ENCODE peak calls at places on chromosomes 12 and 14, in nine cellular contexts. N is stimulated activated CD8-positive, alpha-beta memory T cell treated with anti-CD3 and anti-CD28 coated beads, Interleukin-4, amount 100 ng/mL, for 24 hours; M is spleen; D is adipocyte; K is fibroblast of pulmonary artery; S is GM04504; P is endothelial cell; Y is sciatic nerve; T is neural crest cell. I is an unnamed sample.

GRCh38 chr14:105912641-105913180 is 386.3 kb downstream of the TMEM121 start:
- DNase-seq in P (no peak), Y (no peak), M (peak), S (no peak), K (no peak), N (no peak), D (no peak), T (no peak), I (peak)

GRCh38 chr12:132772551-132772950 is 10.9 kb upstream of the ANKLE2 start:
- DNase-seq in S (no peak), D (no peak), M (peak), Y (no peak), K (no peak), T (no peak), N (no peak), P (no peak), I (no peak)

GRCh38 chr12:113056631-113057488 is at the start of gene DTX1:
- DNase-seq in Y (peak), N (peak), D (peak), M (peak), K (no peak), P (no peak), T (no peak), S (no peak), I (no peak)

GRCh38 chr12:51546102-51546501 is 44.9 kb upstream of the SCN8A start:
- DNase-seq in S (no peak), Y (no peak), P (no peak), D (no peak), N (no peak), M (no peak), T (no peak), K (no peak), I (no peak)

GRCh38 chr12:5561057-5561456 is 129.1 kb downstream of the NTF3 start:
- DNase-seq in D (no peak), M (no peak), P (no peak), S (no peak), K (no peak), N (no peak), T (no peak), Y (no peak), I (no peak)

GRCh38 chr12:122094735-122095561 is 16.4 kb downstream of the MLXIP start:
- DNase-seq in P (no peak), T (no peak), S (no peak), D (no peak), M (no peak), N (no peak), K (peak), Y (no peak), I (no peak)

GRCh38 chr14:88490168-88490567 is 64.6 kb downstream of the PTPN21 start:
- DNase-seq in S (no peak), N (no peak), Y (no peak), M (no peak), D (no peak), P (no peak), K (no peak), T (no peak), I (no peak)

GRCh38 chr14:104678901-104679705 is 10.3 kb upstream of the INF2 start:
- DNase-seq in N (no peak), M (peak), T (no peak), S (no peak), Y (no peak), P (no peak), D (no peak), K (no peak), I (peak)

GRCh38 chr12:113048716-113049127 is 7.8 kb upstream of the DTX1 start:
- DNase-seq in Y (peak), T (peak), P (peak), N (peak), M (no peak), D (peak), K (peak), S (peak), I (peak)

GRCh38 chr12:113253532-113254285 is 32.4 kb downstream of the TPCN1 start:
- DNase-seq in T (no peak), D (no peak), M (no peak), Y (no peak), S (no peak), P (no peak), K (no peak), N (no peak), I (no peak)

GRCh38 chr14:36521598-36522345 is 1.7 kb upstream of the NKX2-1 start:
- DNase-seq in Y (no peak), M (no peak), T (no peak), N (no peak), K (no peak), S (no peak), P (no peak), D (no peak), I (no peak)

GRCh38 chr14:90849787-90850444 is 33.7 kb upstream of the TTC7B start:
- DNase-seq in Y (no peak), N (no peak), K (no peak), M (no peak), P (no peak), D (no peak), T (no peak), S (no peak), I (no peak)

GRCh38 chr12:321606-322326 is 59.1 kb upstream of the SLC6A13 start:
- DNase-seq in P (no peak), M (no peak), K (peak), S (no peak), D (peak), Y (no peak), T (no peak), N (no peak), I (no peak)

GRCh38 chr12:79776111-79776510 is 85.3 kb upstream of the PAWR start:
- DNase-seq in S (no peak), T (no peak), K (peak), N (no peak), D (peak), Y (no peak), P (no peak), M (no peak), I (no peak)

GRCh38 chr14:22458737-22459136 is 130.3 kb downstream of the DAD1 start:
- DNase-seq in P (no peak), S (no peak), Y (no peak), K (no peak), M (no peak), D (no peak), T (no peak), N (no peak), I (no peak)

GRCh38 chr12:53268009-53268636 is at the start of gene ESPL1:
- DNase-seq in N (peak), S (peak), M (peak), T (peak), P (peak), K (peak), Y (peak), D (peak), I (peak)

GRCh38 chr14:99589031-99589441 is 15.0 kb downstream of the CCDC85C start:
- DNase-seq in K (no peak), Y (no peak), T (no peak), N (no peak), P (no peak), M (no peak), D (no peak), S (no peak), I (no peak)

GRCh38 chr12:12837025-12837872 is 24.1 kb downstream of the DDX47 start:
- DNase-seq in Y (no peak), P (peak), K (peak), M (no peak), N (peak), D (peak), T (no peak), S (peak), I (peak)

GRCh38 chr14:97299661-97300060 is 502.5 kb downstream of the VRK1 start:
- DNase-seq in P (no peak), D (no peak), T (no peak), M (no peak), S (no peak), Y (no peak), N (no peak), K (no peak), I (peak)

GRCh38 chr12:67155863-67156262 is 113.3 kb upstream of the CAND1 start:
- DNase-seq in P (no peak), S (no peak), T (no peak), Y (no peak), N (no peak), K (peak), M (no peak), D (peak), I (no peak)

GRCh38 chr14:91946313-91947195 is 940 bp downstream of the FBLN5 start:
- DNase-seq in Y (no peak), M (no peak), D (peak), T (no peak), S (no peak), P (no peak), N (no peak), K (peak), I (no peak)

GRCh38 chr12:11794311-11794710 is 144.8 kb downstream of the ETV6 start:
- DNase-seq in T (no peak), P (no peak), S (no peak), Y (no peak), N (no peak), D (no peak), K (no peak), M (no peak), I (no peak)